ENCODE peak calls at places on chromosome 6, in six cellular contexts. One of them, this sample, is unnamed.

GRCh38 chr6:137389150-137389664 is 105.0 kb downstream of the OLIG3 start:
- DNase-seq in A549: no peak
- DNase-seq in OCI-M1: peak
- DNase-seq in skeletal muscle cell: peak
- DNase-seq in central memory CD4-positive, alpha-beta T cell: peak
- DNase-seq in stimulated activated CD4-positive, alpha-beta T cell treated with anti-CD3 and anti-CD28 coated beads, TNF-alpha, amount 100 ng/mL, for 48 hours: peak
- DNase-seq in this sample: no peak

GRCh38 chr6:148514091-148514850 is 171.6 kb downstream of the SASH1 start:
- DNase-seq in A549: no peak
- DNase-seq in OCI-M1: no peak
- DNase-seq in skeletal muscle cell: no peak
- DNase-seq in central memory CD4-positive, alpha-beta T cell: no peak
- DNase-seq in stimulated activated CD4-positive, alpha-beta T cell treated with anti-CD3 and anti-CD28 coated beads, TNF-alpha, amount 100 ng/mL, for 48 hours: no peak
- DNase-seq in this sample: no peak

GRCh38 chr6:79610301-79611009 is 20.7 kb upstream of the SH3BGRL2 start:
- DNase-seq in A549: no peak
- DNase-seq in OCI-M1: peak
- DNase-seq in skeletal muscle cell: no peak
- DNase-seq in central memory CD4-positive, alpha-beta T cell: no peak
- DNase-seq in stimulated activated CD4-positive, alpha-beta T cell treated with anti-CD3 and anti-CD28 coated beads, TNF-alpha, amount 100 ng/mL, for 48 hours: no peak
- DNase-seq in this sample: no peak

GRCh38 chr6:8441452-8441851 is 6.1 kb upstream of the SLC35B3 start:
- DNase-seq in A549: no peak
- DNase-seq in OCI-M1: no peak
- DNase-seq in skeletal muscle cell: no peak
- DNase-seq in central memory CD4-positive, alpha-beta T cell: no peak
- DNase-seq in stimulated activated CD4-positive, alpha-beta T cell treated with anti-CD3 and anti-CD28 coated beads, TNF-alpha, amount 100 ng/mL, for 48 hours: no peak
- DNase-seq in this sample: no peak

GRCh38 chr6:52493669-52494068 is 73.5 kb downstream of the EFHC1 start:
- DNase-seq in A549: no peak
- DNase-seq in OCI-M1: no peak
- DNase-seq in skeletal muscle cell: no peak
- DNase-seq in central memory CD4-positive, alpha-beta T cell: no peak
- DNase-seq in stimulated activated CD4-positive, alpha-beta T cell treated with anti-CD3 and anti-CD28 coated beads, TNF-alpha, amount 100 ng/mL, for 48 hours: no peak
- DNase-seq in this sample: no peak

GRCh38 chr6:73285674-73286283 is 22.8 kb upstream of the KHDC1 start:
- DNase-seq in A549: peak
- DNase-seq in OCI-M1: peak
- DNase-seq in skeletal muscle cell: no peak
- DNase-seq in central memory CD4-positive, alpha-beta T cell: peak
- DNase-seq in stimulated activated CD4-positive, alpha-beta T cell treated with anti-CD3 and anti-CD28 coated beads, TNF-alpha, amount 100 ng/mL, for 48 hours: no peak
- DNase-seq in this sample: peak

GRCh38 chr6:158262755-158263154 is 49.5 kb upstream of the TULP4 start:
- DNase-seq in A549: no peak
- DNase-seq in OCI-M1: no peak
- DNase-seq in skeletal muscle cell: no peak
- DNase-seq in central memory CD4-positive, alpha-beta T cell: no peak
- DNase-seq in stimulated activated CD4-positive, alpha-beta T cell treated with anti-CD3 and anti-CD28 coated beads, TNF-alpha, amount 100 ng/mL, for 48 hours: no peak
- DNase-seq in this sample: no peak

GRCh38 chr6:56552212-56553130 is 90.2 kb downstream of the DST start:
- DNase-seq in A549: no peak
- DNase-seq in OCI-M1: no peak
- DNase-seq in skeletal muscle cell: no peak
- DNase-seq in central memory CD4-positive, alpha-beta T cell: no peak
- DNase-seq in stimulated activated CD4-positive, alpha-beta T cell treated with anti-CD3 and anti-CD28 coated beads, TNF-alpha, amount 100 ng/mL, for 48 hours: no peak
- DNase-seq in this sample: no peak

GRCh38 chr6:42199106-42199981 is 4.6 kb upstream of the GUCA1B start:
- DNase-seq in A549: peak
- DNase-seq in OCI-M1: peak
- DNase-seq in skeletal muscle cell: no peak
- DNase-seq in central memory CD4-positive, alpha-beta T cell: no peak
- DNase-seq in stimulated activated CD4-positive, alpha-beta T cell treated with anti-CD3 and anti-CD28 coated beads, TNF-alpha, amount 100 ng/mL, for 48 hours: no peak
- DNase-seq in this sample: peak

GRCh38 chr6:53294611-53295010 is 54.1 kb downstream of the ELOVL5 start:
- DNase-seq in A549: no peak
- DNase-seq in OCI-M1: no peak
- DNase-seq in skeletal muscle cell: no peak
- DNase-seq in central memory CD4-positive, alpha-beta T cell: no peak
- DNase-seq in stimulated activated CD4-positive, alpha-beta T cell treated with anti-CD3 and anti-CD28 coated beads, TNF-alpha, amount 100 ng/mL, for 48 hours: no peak
- DNase-seq in this sample: no peak

GRCh38 chr6:158552796-158553138 is 7.1 kb upstream of the TMEM181 start:
- DNase-seq in A549: no peak
- DNase-seq in OCI-M1: no peak
- DNase-seq in skeletal muscle cell: no peak
- DNase-seq in central memory CD4-positive, alpha-beta T cell: no peak
- DNase-seq in stimulated activated CD4-positive, alpha-beta T cell treated with anti-CD3 and anti-CD28 coated beads, TNF-alpha, amount 100 ng/mL, for 48 hours: no peak
- DNase-seq in this sample: no peak

GRCh38 chr6:140105857-140106256 is 731.4 kb upstream of the CITED2 start:
- DNase-seq in A549: peak
- DNase-seq in OCI-M1: peak
- DNase-seq in skeletal muscle cell: peak
- DNase-seq in central memory CD4-positive, alpha-beta T cell: no peak
- DNase-seq in stimulated activated CD4-positive, alpha-beta T cell treated with anti-CD3 and anti-CD28 coated beads, TNF-alpha, amount 100 ng/mL, for 48 hours: no peak
- DNase-seq in this sample: peak

GRCh38 chr6:25670208-25670607 is 18.2 kb downstream of the SCGN start:
- DNase-seq in A549: no peak
- DNase-seq in OCI-M1: peak
- DNase-seq in skeletal muscle cell: no peak
- DNase-seq in central memory CD4-positive, alpha-beta T cell: no peak
- DNase-seq in stimulated activated CD4-positive, alpha-beta T cell treated with anti-CD3 and anti-CD28 coated beads, TNF-alpha, amount 100 ng/mL, for 48 hours: no peak
- DNase-seq in this sample: peak

GRCh38 chr6:163860194-163861081 is 445.9 kb downstream of the QKI start:
- DNase-seq in A549: no peak
- DNase-seq in OCI-M1: peak
- DNase-seq in skeletal muscle cell: no peak
- DNase-seq in central memory CD4-positive, alpha-beta T cell: no peak
- DNase-seq in stimulated activated CD4-positive, alpha-beta T cell treated with anti-CD3 and anti-CD28 coated beads, TNF-alpha, amount 100 ng/mL, for 48 hours: no peak
- DNase-seq in this sample: peak

This sample was measured in erythroblast.